ENCODE peak calls at places on chromosomes 7 and 10, in six cellular contexts. One of them, this sample, is unnamed.

GRCh38 chr10:115503546-115503945 is 410.4 kb downstream of the ATRNL1 start:
- DNase-seq in HTR-8/SVneo: no peak
- DNase-seq in CD4-positive, alpha-beta T cell: no peak
- DNase-seq in astrocyte of the spinal cord: no peak
- DNase-seq in M059J: peak
- DNase-seq in dorsolateral prefrontal cortex: no peak
- DNase-seq in this sample: no peak

GRCh38 chr10:90779573-90779972 is 78.3 kb downstream of the HTR7 start:
- DNase-seq in dorsolateral prefrontal cortex: no peak
- DNase-seq in M059J: peak
- DNase-seq in HTR-8/SVneo: no peak
- DNase-seq in CD4-positive, alpha-beta T cell: no peak
- DNase-seq in astrocyte of the spinal cord: no peak
- DNase-seq in this sample: no peak

GRCh38 chr7:83161851-83162401 is 758 bp downstream of the PCLO start:
- DNase-seq in M059J: no peak
- DNase-seq in dorsolateral prefrontal cortex: no peak
- DNase-seq in HTR-8/SVneo: no peak
- DNase-seq in astrocyte of the spinal cord: no peak
- DNase-seq in CD4-positive, alpha-beta T cell: no peak
- DNase-seq in this sample: no peak

GRCh38 chr7:50856821-50857220 is 74.1 kb upstream of the GRB10 start:
- DNase-seq in dorsolateral prefrontal cortex: no peak
- DNase-seq in astrocyte of the spinal cord: no peak
- DNase-seq in M059J: no peak
- DNase-seq in HTR-8/SVneo: no peak
- DNase-seq in CD4-positive, alpha-beta T cell: no peak
- DNase-seq in this sample: no peak

GRCh38 chr10:77041636-77042258 is 595.9 kb downstream of the KCNMA1 start:
- DNase-seq in astrocyte of the spinal cord: no peak
- DNase-seq in M059J: no peak
- DNase-seq in dorsolateral prefrontal cortex: no peak
- DNase-seq in CD4-positive, alpha-beta T cell: no peak
- DNase-seq in HTR-8/SVneo: no peak
- DNase-seq in this sample: no peak

GRCh38 chr10:100043796-100044195 is 34.0 kb upstream of the DNMBP start:
- DNase-seq in M059J: peak
- DNase-seq in astrocyte of the spinal cord: peak
- DNase-seq in dorsolateral prefrontal cortex: no peak
- DNase-seq in CD4-positive, alpha-beta T cell: no peak
- DNase-seq in HTR-8/SVneo: no peak
- DNase-seq in this sample: no peak

GRCh38 chr7:137506031-137506430 is 162.5 kb upstream of the PTN start:
- DNase-seq in HTR-8/SVneo: no peak
- DNase-seq in M059J: no peak
- DNase-seq in astrocyte of the spinal cord: no peak
- DNase-seq in dorsolateral prefrontal cortex: no peak
- DNase-seq in CD4-positive, alpha-beta T cell: no peak
- DNase-seq in this sample: no peak

GRCh38 chr10:126921974-126922525 is 16.8 kb downstream of the DOCK1 start:
- DNase-seq in CD4-positive, alpha-beta T cell: no peak
- DNase-seq in HTR-8/SVneo: no peak
- DNase-seq in M059J: peak
- DNase-seq in dorsolateral prefrontal cortex: no peak
- DNase-seq in astrocyte of the spinal cord: peak
- DNase-seq in this sample: no peak

GRCh38 chr10:72784551-72785421 is 92.8 kb downstream of the MCU start:
- DNase-seq in dorsolateral prefrontal cortex: peak
- DNase-seq in M059J: peak
- DNase-seq in astrocyte of the spinal cord: peak
- DNase-seq in HTR-8/SVneo: peak
- DNase-seq in CD4-positive, alpha-beta T cell: no peak
- DNase-seq in this sample: peak

GRCh38 chr7:825386-825785 is 6.9 kb upstream of the SUN1 start:
- DNase-seq in M059J: no peak
- DNase-seq in CD4-positive, alpha-beta T cell: no peak
- DNase-seq in astrocyte of the spinal cord: peak
- DNase-seq in dorsolateral prefrontal cortex: no peak
- DNase-seq in HTR-8/SVneo: no peak
- DNase-seq in this sample: no peak

GRCh38 chr7:36468361-36469140 is 78.9 kb downstream of the ANLN start:
- DNase-seq in HTR-8/SVneo: no peak
- DNase-seq in dorsolateral prefrontal cortex: no peak
- DNase-seq in CD4-positive, alpha-beta T cell: no peak
- DNase-seq in astrocyte of the spinal cord: no peak
- DNase-seq in M059J: no peak
- DNase-seq in this sample: no peak

GRCh38 chr10:103479135-103479534 is at the start of gene CALHM3:
- DNase-seq in astrocyte of the spinal cord: no peak
- DNase-seq in CD4-positive, alpha-beta T cell: no peak
- DNase-seq in dorsolateral prefrontal cortex: no peak
- DNase-seq in HTR-8/SVneo: no peak
- DNase-seq in M059J: peak
- DNase-seq in this sample: peak